ENCODE peak calls at places on chromosomes 16 and 17, in four cellular contexts. W, U, B and T are unnamed samples.
A peak's percentile ranks its signal among the peaks of the same experiment; 100 is the strongest.

GRCh38 chr17:44977740-44978584 is 9.9 kb upstream of the C1QL1 start:
- DNase-seq in B (no peak), W (no peak), U (no peak), T (no peak)

GRCh38 chr17:74736423-74737298 is at the start of gene RAB37:
- DNase-seq in B (peak; percentile 94), W (peak; percentile 86), U (no peak), T (peak; percentile 86)

GRCh38 chr16:49866533-49867155 is 10.7 kb upstream of the ZNF423 start:
- DNase-seq in W (peak; percentile 63), U (no peak), B (peak; percentile 68), T (no peak)

GRCh38 chr17:37493249-37494027 is 3.7 kb downstream of the DUSP14 start:
- DNase-seq in B (no peak), U (peak; percentile 94), W (no peak), T (no peak)

GRCh38 chr16:66832190-66832589 is 1.4 kb upstream of the NAE1 start:
- DNase-seq in W (peak; percentile 35), B (no peak), U (no peak), T (no peak)

GRCh38 chr17:36004604-36005003 is 3.3 kb upstream of the CCL15 start:
- DNase-seq in U (no peak), W (no peak), B (no peak), T (no peak)

GRCh38 chr17:35627417-35627816 is 40.3 kb downstream of the AP2B1 start:
- DNase-seq in U (no peak), B (no peak), W (no peak), T (no peak)

GRCh38 chr17:72192409-72193192 is 71.8 kb downstream of the SOX9 start:
- DNase-seq in B (no peak), U (peak; percentile 98), W (no peak), T (peak; percentile 56)

GRCh38 chr17:78716814-78717393 is 65.2 kb downstream of the CYTH1 start:
- DNase-seq in U (peak; percentile 22), W (peak; percentile 55), B (no peak), T (no peak)

GRCh38 chr16:88759245-88759975 is 25.6 kb downstream of the PIEZO1 start:
- DNase-seq in U (peak; percentile 49), W (no peak), B (peak; percentile 78), T (peak; percentile 70)

GRCh38 chr16:84950906-84951305 is 60.4 kb downstream of the ZDHHC7 start:
- DNase-seq in B (peak; percentile 60), W (no peak), U (no peak), T (peak; percentile 62)

GRCh38 chr16:64240586-64240985 is 881.3 kb downstream of the CDH11 start:
- DNase-seq in U (no peak), W (no peak), B (no peak), T (no peak)

GRCh38 chr17:49980703-49981197 is 11.8 kb downstream of the DLX4 start:
- DNase-seq in U (no peak), W (peak; percentile 72), B (peak; percentile 97), T (peak; percentile 91)

GRCh38 chr17:21289902-21290571 is 5.5 kb downstream of the MAP2K3 start:
- DNase-seq in W (no peak), U (no peak), B (no peak), T (no peak)
- H3K27ac ChIP-seq in W (no peak overlapping the region), U (peak overlapping the region; percentile 20), B (no peak overlapping the region), T (no peak overlapping the region)

GRCh38 chr16:74844041-74844826 is 69.6 kb upstream of the FA2H start:
- DNase-seq in U (no peak), B (no peak), W (no peak), T (peak; percentile 31)

GRCh38 chr16:74850027-74850426 is 75.4 kb upstream of the FA2H start:
- DNase-seq in U (peak; percentile 6), W (no peak), B (no peak), T (no peak)

GRCh38 chr16:74846714-74847113 is 72.1 kb upstream of the FA2H start:
- DNase-seq in U (no peak), B (no peak), W (no peak), T (no peak)

GRCh38 chr16:74842413-74842812 is 67.8 kb upstream of the FA2H start:
- DNase-seq in U (no peak), W (no peak), B (no peak), T (no peak)

GRCh38 chr16:74847202-74847601 is 72.6 kb upstream of the FA2H start:
- DNase-seq in B (no peak), W (no peak), U (no peak), T (no peak)
- H4K5ac ChIP-seq in B (no peak overlapping the region), W (no peak overlapping the region), U (no peak overlapping the region), T (no peak overlapping the region)

DNA sequence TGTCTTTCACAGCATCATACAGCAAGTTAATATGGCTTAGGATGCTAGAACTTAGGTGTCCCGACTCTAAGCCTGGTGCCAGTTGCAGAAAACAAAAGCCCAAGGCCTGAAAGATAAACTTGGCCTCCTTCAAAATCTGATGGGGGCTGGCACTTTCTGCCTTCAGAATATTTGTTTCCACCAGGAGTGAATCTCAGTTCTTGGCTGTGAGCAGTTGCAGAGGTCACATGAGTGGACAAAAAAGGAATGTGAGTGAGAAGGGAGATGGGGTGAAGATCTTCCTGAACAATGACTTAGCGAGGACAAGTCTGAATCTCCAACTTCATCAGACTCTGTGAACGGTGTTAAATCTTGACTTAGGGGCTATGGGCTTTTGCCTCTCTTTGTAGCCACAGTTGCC is 46.6 kb downstream of the HOXB1 start:
- DNase-seq in W (no peak), U (peak; percentile 76), B (no peak), T (no peak)
- H3K27ac ChIP-seq in W (no peak overlapping the region), U (peak overlapping the region; percentile 74), B (no peak overlapping the region), T (no peak overlapping the region)

GRCh38 chr16:21613361-21613760 is 14.0 kb downstream of the METTL9 start:
- DNase-seq in B (no peak), U (no peak), W (no peak), T (no peak)
- H4K5ac ChIP-seq in B (no peak overlapping the region), U (no peak overlapping the region), W (no peak overlapping the region), T (no peak overlapping the region)

GRCh38 chr16:3038896-3039295 is 2.2 kb upstream of the BICDL2 start:
- DNase-seq in U (no peak), W (no peak), B (no peak), T (no peak)

GRCh38 chr16:3038256-3038655 is 1.5 kb upstream of the BICDL2 start:
- DNase-seq in U (no peak), B (peak; percentile 73), W (peak; percentile 63), T (peak; percentile 77)

GRCh38 chr16:3035289-3035971 is 1.3 kb downstream of the BICDL2 start:
- DNase-seq in W (no peak), B (no peak), U (no peak), T (no peak)

GRCh38 chr16:3036726-3037315 is at the start of gene BICDL2:
- DNase-seq in W (peak; percentile 90), U (no peak), B (peak; percentile 89), T (no peak)

GRCh38 chr16:3035972-3036725 is 595 bp downstream of the BICDL2 start:
- DNase-seq in W (no peak), U (no peak), B (no peak), T (no peak)
- H3K27ac ChIP-seq in W (no peak overlapping the region), U (no peak overlapping the region), B (no peak overlapping the region), T (no peak overlapping the region)

GRCh38 chr17:8586766-8587165 is 43.8 kb downstream of the MYH10 start:
- DNase-seq in W (no peak), U (no peak), B (no peak), T (no peak)
- H4K5ac ChIP-seq in W (no peak overlapping the region), U (no peak overlapping the region), B (no peak overlapping the region), T (no peak overlapping the region)

GRCh38 chr17:29640981-29641642 is 18.4 kb upstream of the CORO6 start:
- DNase-seq in U (no peak), W (no peak), B (no peak), T (no peak)

GRCh38 chr17:29645516-29646051 is 22.9 kb upstream of the CORO6 start:
- DNase-seq in W (no peak), B (no peak), U (peak; percentile 82), T (no peak)

GRCh38 chr17:29642171-29642611 is 19.5 kb upstream of the CORO6 start:
- DNase-seq in W (no peak), U (no peak), B (no peak), T (no peak)

GRCh38 chr17:29640413-29640812 is 17.7 kb upstream of the CORO6 start:
- DNase-seq in B (no peak), U (peak; percentile 74), W (no peak), T (peak; percentile 37)

GRCh38 chr17:29643817-29644160 is 21.1 kb upstream of the CORO6 start:
- DNase-seq in B (no peak), U (no peak), W (no peak), T (no peak)
- H3K27ac ChIP-seq in B (no peak overlapping the region), U (no peak overlapping the region), W (no peak overlapping the region), T (no peak overlapping the region)

DNA sequence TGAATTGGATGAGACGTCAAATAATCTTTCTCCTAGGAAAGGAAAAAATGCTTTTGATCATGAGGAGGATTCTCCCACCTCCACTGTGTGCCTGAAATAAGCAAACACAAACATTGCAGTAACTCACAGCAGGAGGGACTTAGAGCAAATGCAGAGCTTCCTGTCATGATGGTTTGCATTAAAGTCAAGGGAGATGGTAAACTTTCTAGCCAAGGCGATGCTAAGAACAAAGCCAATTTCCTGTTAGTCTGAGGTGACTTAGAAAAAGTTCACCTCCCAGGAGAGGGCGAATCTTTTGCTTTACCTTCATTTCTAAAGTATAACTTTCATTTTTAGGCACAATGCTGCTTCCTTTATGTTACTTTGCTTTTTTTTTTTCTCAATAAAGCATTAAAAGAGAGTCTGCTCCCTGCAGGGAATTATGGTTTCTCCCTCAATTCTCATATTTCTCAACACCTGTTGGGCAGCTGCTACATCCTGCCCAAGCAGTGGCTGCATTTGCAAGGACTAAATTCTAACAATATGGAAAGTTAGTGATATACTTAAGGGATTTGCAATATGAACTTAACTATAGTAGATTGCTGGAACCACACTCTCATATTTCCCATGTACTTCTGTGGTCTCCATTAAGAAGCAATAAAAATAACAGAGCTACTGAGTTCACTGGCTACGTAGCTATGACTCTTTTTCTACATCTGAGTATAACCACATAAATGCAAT is 175.6 kb downstream of the PCTP start:
- DNase-seq in U (no peak), W (no peak), B (peak; percentile 53), T (peak; percentile 86)
- H4K5ac ChIP-seq in U (no peak overlapping the region), W (no peak overlapping the region), B (no peak overlapping the region), T (no peak overlapping the region)

DNA sequence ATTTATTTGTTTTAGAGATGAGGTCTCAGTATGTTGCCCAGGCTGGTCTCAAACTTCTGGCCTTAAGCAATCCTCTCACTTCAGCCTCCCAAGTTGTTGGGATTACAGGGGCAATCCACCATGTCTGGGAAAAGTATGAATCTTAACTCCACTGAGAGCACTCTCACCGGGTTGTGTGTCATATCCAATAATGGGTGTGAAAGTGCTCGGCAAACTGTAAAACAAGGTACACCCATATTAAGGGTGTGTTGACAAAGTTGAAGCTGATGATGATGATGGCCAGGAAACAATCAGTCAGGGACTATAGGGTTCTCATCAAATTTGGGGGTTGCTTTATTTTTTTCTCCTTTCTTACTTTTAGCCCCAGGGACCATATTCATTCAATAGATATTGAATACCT is 25.3 kb upstream of the TMC5 start:
- DNase-seq in W (no peak), B (no peak), U (no peak), T (no peak)
- H3K27ac ChIP-seq in W (no peak overlapping the region), B (no peak overlapping the region), U (no peak overlapping the region), T (no peak overlapping the region)